ENCODE peak calls at places on chromosomes 11 and 22, in eight cellular contexts. T, I, K, F, W, G, Q and X are unnamed samples.

GRCh38 chr22:29136715-29137700 is 64.2 kb downstream of the KREMEN1 start:
- DNase-seq in I (no peak), G (no peak), W (no peak), T (no peak), Q (no peak), K (no peak), F (no peak), X (no peak)

GRCh38 chr22:40679964-40680818 is 907 bp downstream of the MCHR1 start:
- DNase-seq in K (no peak), G (no peak), F (no peak), I (no peak), W (no peak), T (peak; percentile 35), Q (no peak), X (no peak)

GRCh38 chr11:78831571-78831970 is 256.9 kb upstream of the NARS2 start:
- DNase-seq in T (no peak), I (no peak), K (no peak), F (no peak), G (no peak), Q (no peak), W (no peak), X (no peak)

GRCh38 chr11:28315440-28315839 is 207.3 kb downstream of the METTL15 start:
- DNase-seq in Q (no peak), T (no peak), W (no peak), G (no peak), K (no peak), I (no peak), F (no peak), X (peak; percentile 64)

GRCh38 chr11:9073826-9074225 is 17.6 kb downstream of the SCUBE2 start:
- DNase-seq in F (no peak), Q (no peak), W (no peak), T (no peak), G (no peak), K (no peak), I (no peak), X (no peak)

GRCh38 chr22:48578138-48579034 is 1249.3 kb downstream of the BRD1 start:
- DNase-seq in W (peak; percentile 22), Q (peak; percentile 49), K (no peak), F (no peak), T (no peak), I (no peak), G (no peak), X (no peak)

GRCh38 chr11:84498016-84498415 is 1129.1 kb downstream of the DLG2 start:
- DNase-seq in G (peak; percentile 94), Q (no peak), K (no peak), W (no peak), T (no peak), F (no peak), I (no peak), X (no peak)

GRCh38 chr11:95698939-95699562 is 90.5 kb downstream of the FAM76B start:
- DNase-seq in K (no peak), G (no peak), T (peak; percentile 20), F (no peak), W (no peak), Q (no peak), I (no peak), X (no peak)

GRCh38 chr11:105489431-105489830 is 120.4 kb upstream of the GRIA4 start:
- DNase-seq in G (peak; percentile 4), K (no peak), Q (no peak), F (no peak), I (peak; percentile 56), T (peak; percentile 18), W (peak; percentile 40), X (no peak)

GRCh38 chr11:102666331-102666957 is 39.1 kb downstream of the MMP27 start:
- DNase-seq in W (peak; percentile 64), G (peak; percentile 5), T (peak; percentile 70), I (peak; percentile 30), F (peak; percentile 33), K (no peak), Q (no peak), X (peak; percentile 58)

GRCh38 chr11:96241351-96241841 is 101.6 kb downstream of the MAML2 start:
- DNase-seq in Q (no peak), K (no peak), W (no peak), F (no peak), I (no peak), T (peak; percentile 46), G (no peak), X (no peak)

GRCh38 chr11:106091480-106092123 is 14.1 kb downstream of the AASDHPPT start:
- DNase-seq in F (no peak), G (peak; percentile 86), K (no peak), T (peak; percentile 11), W (no peak), I (no peak), Q (no peak), X (no peak)

GRCh38 chr11:6248248-6248647 is 9.4 kb downstream of the CNGA4 start:
- DNase-seq in F (no peak), Q (no peak), T (peak; percentile 35), I (no peak), K (no peak), G (no peak), W (no peak), X (no peak)

DNA sequence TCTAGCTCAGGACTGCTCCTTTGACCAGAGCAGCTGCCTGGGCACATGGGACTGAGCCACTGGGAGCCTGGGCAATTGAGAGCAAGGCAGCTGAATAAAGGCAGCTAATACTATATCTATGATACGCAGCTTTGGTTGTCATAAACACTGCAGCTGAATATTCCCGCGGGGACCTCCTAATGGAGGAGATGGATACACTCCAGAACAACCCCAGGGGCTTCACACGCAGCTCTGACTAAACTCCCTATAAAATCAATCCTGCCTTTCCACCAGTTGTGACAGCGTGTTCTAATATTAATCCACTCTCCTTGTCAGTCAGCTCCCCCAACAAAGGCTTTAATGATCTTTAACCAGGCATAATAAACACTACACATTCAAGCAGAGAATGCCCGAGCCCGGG is 565.4 kb downstream of the BUD13 start:
- DNase-seq in G (no peak), I (no peak), W (no peak), K (no peak), Q (no peak), T (peak; percentile 37), F (no peak), X (peak; percentile 10)
- H3K4me3 ChIP-seq in G (no peak overlapping the region), I (no peak overlapping the region), W (no peak overlapping the region), K (no peak overlapping the region), Q (no peak overlapping the region), T (no peak overlapping the region), F (no peak overlapping the region), X (no peak overlapping the region)

DNA sequence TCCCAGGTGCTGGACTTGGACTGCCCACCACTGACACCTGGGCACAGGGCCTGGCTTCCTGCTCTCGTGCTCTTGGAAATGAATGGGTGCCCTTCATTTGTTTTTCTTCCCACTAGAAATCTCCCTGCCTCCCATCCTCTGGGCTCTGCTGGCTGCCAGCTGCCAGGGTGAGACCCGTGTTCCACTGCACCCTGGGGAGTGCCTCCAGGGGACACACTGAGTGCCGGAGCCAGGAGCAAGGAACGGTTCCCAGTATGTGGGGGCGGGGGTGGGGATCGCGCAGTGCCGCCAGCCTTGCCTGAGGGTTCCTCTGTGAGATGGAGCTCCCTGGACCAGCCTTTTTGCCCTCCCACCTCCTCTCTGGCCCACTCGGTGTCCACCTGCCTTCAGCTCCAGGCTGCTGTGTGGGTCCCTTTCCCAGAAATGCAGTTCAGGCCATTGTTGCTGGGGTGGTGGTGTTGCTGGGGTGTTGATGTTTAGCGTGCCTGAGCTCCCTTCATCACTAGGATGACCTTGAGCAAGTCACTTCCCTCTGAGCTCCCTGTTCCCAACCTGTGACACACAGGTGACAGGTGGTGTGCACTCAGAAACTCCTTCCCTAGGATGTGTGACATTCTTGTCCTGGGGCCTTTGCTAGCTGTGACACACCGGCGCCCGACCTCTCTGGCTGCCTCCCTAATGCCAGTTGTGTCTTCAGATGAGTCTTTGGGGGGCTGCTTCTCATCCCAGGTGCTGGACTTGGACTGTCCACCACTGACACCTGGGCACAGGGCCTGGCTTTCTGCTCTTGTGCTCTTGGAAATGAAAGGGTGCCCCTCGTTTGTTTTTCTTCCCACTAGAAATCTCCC is 72.1 kb downstream of the MED15 start:
- DNase-seq in F (no peak), K (peak; percentile 11), G (no peak), T (no peak), Q (no peak), W (no peak), I (no peak), X (no peak)
- H3K36me3 ChIP-seq in F (peaks cover 84% of the 10 kb centered on the region), K (peaks cover 73% of the 10 kb centered on the region), G (peaks cover 58% of the 10 kb centered on the region), T (no peaks in the 10 kb centered on the region), Q (peaks cover 86% of the 10 kb centered on the region), W (peaks cover 22% of the 10 kb centered on the region), I (peaks cover 52% of the 10 kb centered on the region), X (peaks cover 85% of the 10 kb centered on the region)

GRCh38 chr11:60857378-60858232 is 1.9 kb upstream of the PTGDR2 start:
- DNase-seq in Q (no peak), K (no peak), T (no peak), I (no peak), F (no peak), G (no peak), W (no peak), X (no peak)

GRCh38 chr11:60860943-60861342 is 5.2 kb upstream of the PTGDR2 start:
- DNase-seq in W (no peak), Q (no peak), T (no peak), G (no peak), F (no peak), K (no peak), I (no peak), X (no peak)

GRCh38 chr11:60858731-60859464 is 3.1 kb upstream of the PTGDR2 start:
- DNase-seq in I (no peak), F (no peak), W (no peak), T (no peak), Q (no peak), K (no peak), G (no peak), X (no peak)

GRCh38 chr11:60858236-60858635 is 2.5 kb upstream of the PTGDR2 start:
- DNase-seq in K (no peak), W (no peak), I (no peak), F (no peak), G (no peak), Q (no peak), T (no peak), X (no peak)

GRCh38 chr11:60859616-60860250 is 4.0 kb upstream of the PTGDR2 start:
- DNase-seq in G (no peak), Q (no peak), F (no peak), K (no peak), T (no peak), W (no peak), I (no peak), X (no peak)
- H3K4me1 ChIP-seq in G (peaks cover 6% of the 10 kb centered on the region), Q (no peaks in the 10 kb centered on the region), F (peaks cover 13% of the 10 kb centered on the region), K (no peaks in the 10 kb centered on the region), T (no peaks in the 10 kb centered on the region), W (peaks cover 6% of the 10 kb centered on the region), I (no peaks in the 10 kb centered on the region), X (no peaks in the 10 kb centered on the region)

DNA sequence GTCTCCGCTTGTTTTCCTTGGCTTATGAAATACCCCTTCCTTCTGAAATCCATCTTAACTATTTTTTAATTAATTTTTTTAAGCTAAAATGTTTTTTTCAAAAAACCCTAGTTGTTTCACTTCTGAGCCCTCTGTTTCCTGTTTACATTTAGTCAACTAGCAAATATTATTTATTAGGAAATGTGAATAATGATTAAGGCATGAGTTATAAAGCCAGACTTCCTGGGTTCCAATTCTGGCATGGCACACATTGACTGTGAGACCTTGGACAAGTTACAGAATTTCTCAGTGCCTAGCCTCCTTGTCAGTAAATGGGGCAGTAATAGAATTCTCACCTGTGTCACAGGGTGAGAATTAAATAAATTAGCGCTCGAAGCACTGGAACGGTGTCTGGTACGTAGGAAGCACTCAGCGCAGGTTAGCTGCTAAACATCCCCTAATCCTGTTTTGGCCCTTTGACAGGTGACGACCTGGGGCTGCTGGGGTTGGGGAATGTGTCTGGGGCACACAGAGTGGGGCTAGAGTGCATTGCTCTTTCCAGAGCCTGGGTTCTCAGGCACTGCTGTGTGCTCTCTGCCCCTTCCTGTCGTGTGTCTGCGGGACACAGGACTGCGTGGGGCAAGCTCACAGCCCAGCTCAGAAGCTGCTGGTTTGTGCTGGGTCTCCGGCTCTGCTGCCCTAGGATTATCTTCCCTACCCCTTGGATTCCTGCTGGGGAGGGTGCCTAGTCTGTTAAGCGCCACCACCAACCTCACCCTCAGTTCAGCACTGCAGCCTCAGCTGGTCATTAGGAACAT is 13.1 kb downstream of the PANX1 start:
- DNase-seq in K (no peak), T (no peak), G (no peak), Q (no peak), I (no peak), W (no peak), F (no peak), X (no peak)
- H3K4me3 ChIP-seq in K (no peak overlapping the region), T (no peak overlapping the region), G (no peak overlapping the region), Q (no peak overlapping the region), I (peak overlapping the region; percentile 16), W (no peak overlapping the region), F (no peak overlapping the region), X (no peak overlapping the region)